ENCODE peak calls at places on chromosomes 1 and 21, in eight cellular contexts. One of them, this sample, is unnamed.

GRCh38 chr1:28737245-28738137 is 751 bp downstream of the YTHDF2 start:
- DNase-seq in endothelial cell of umbilical vein: peak; percentile 76
- DNase-seq in GM12878: no peak
- DNase-seq in HCT116: peak; percentile 27
- DNase-seq in H1: peak; percentile 70
- DNase-seq in K562: peak; percentile 85
- DNase-seq in GM23338: peak; percentile 86
- DNase-seq in HepG2: peak; percentile 44
- DNase-seq in this sample: no peak

GRCh38 chr1:205798577-205798976 is 14.4 kb downstream of the SLC41A1 start:
- DNase-seq in K562: no peak
- DNase-seq in H1: no peak
- DNase-seq in HCT116: no peak
- DNase-seq in GM23338: no peak
- DNase-seq in HepG2: no peak
- DNase-seq in endothelial cell of umbilical vein: no peak
- DNase-seq in GM12878: no peak
- DNase-seq in this sample: no peak

GRCh38 chr1:201310986-201311355 is 27.7 kb downstream of the PKP1 start:
- DNase-seq in GM23338: no peak
- DNase-seq in HCT116: no peak
- DNase-seq in K562: no peak
- DNase-seq in HepG2: no peak
- DNase-seq in H1: no peak
- DNase-seq in GM12878: no peak
- DNase-seq in endothelial cell of umbilical vein: no peak
- DNase-seq in this sample: no peak

GRCh38 chr1:37661401-37661800 is 26.7 kb upstream of the RSPO1 start:
- DNase-seq in endothelial cell of umbilical vein: no peak
- DNase-seq in HepG2: no peak
- DNase-seq in K562: no peak
- DNase-seq in HCT116: no peak
- DNase-seq in GM23338: no peak
- DNase-seq in GM12878: no peak
- DNase-seq in H1: no peak
- DNase-seq in this sample: no peak

GRCh38 chr1:61253059-61253735 is 170.8 kb downstream of the NFIA start:
- DNase-seq in HCT116: no peak
- DNase-seq in K562: peak; percentile 87
- DNase-seq in H1: no peak
- DNase-seq in HepG2: peak; percentile 66
- DNase-seq in endothelial cell of umbilical vein: peak; percentile 41
- DNase-seq in GM12878: no peak
- DNase-seq in GM23338: no peak
- DNase-seq in this sample: no peak

GRCh38 chr1:19643113-19643512 is 998 bp upstream of the NBL1 start:
- DNase-seq in K562: no peak
- DNase-seq in endothelial cell of umbilical vein: no peak
- DNase-seq in HepG2: peak; percentile 41
- DNase-seq in H1: no peak
- DNase-seq in HCT116: peak; percentile 79
- DNase-seq in GM12878: no peak
- DNase-seq in GM23338: no peak
- DNase-seq in this sample: no peak

GRCh38 chr1:236913371-236914037 is 90.7 kb downstream of the MT1HL1 start:
- DNase-seq in HCT116: no peak
- DNase-seq in K562: peak; percentile 94
- DNase-seq in HepG2: no peak
- DNase-seq in GM12878: no peak
- DNase-seq in H1: no peak
- DNase-seq in endothelial cell of umbilical vein: no peak
- DNase-seq in GM23338: no peak
- DNase-seq in this sample: no peak

GRCh38 chr1:107991371-107992066 is 26.5 kb upstream of the VAV3 start:
- DNase-seq in H1: no peak
- DNase-seq in HepG2: no peak
- DNase-seq in HCT116: no peak
- DNase-seq in endothelial cell of umbilical vein: no peak
- DNase-seq in GM23338: no peak
- DNase-seq in K562: no peak
- DNase-seq in GM12878: no peak
- DNase-seq in this sample: no peak

GRCh38 chr1:223707270-223708000 is 4.9 kb upstream of the CAPN2 start:
- DNase-seq in H1: no peak
- DNase-seq in HepG2: peak; percentile 76
- DNase-seq in K562: peak; percentile 65
- DNase-seq in GM23338: peak; percentile 35
- DNase-seq in HCT116: peak; percentile 93
- DNase-seq in GM12878: no peak
- DNase-seq in endothelial cell of umbilical vein: peak; percentile 97
- DNase-seq in this sample: no peak

GRCh38 chr1:66705100-66705499 is 47.2 kb upstream of the DYNLT5 start:
- DNase-seq in HCT116: no peak
- DNase-seq in HepG2: peak; percentile 39
- DNase-seq in K562: no peak
- DNase-seq in GM12878: no peak
- DNase-seq in endothelial cell of umbilical vein: peak; percentile 30
- DNase-seq in GM23338: no peak
- DNase-seq in H1: no peak
- DNase-seq in this sample: peak; percentile 99

GRCh38 chr1:164440222-164440621 is 118.8 kb upstream of the PBX1 start:
- DNase-seq in K562: no peak
- DNase-seq in endothelial cell of umbilical vein: no peak
- DNase-seq in H1: no peak
- DNase-seq in HepG2: no peak
- DNase-seq in GM12878: no peak
- DNase-seq in GM23338: peak; percentile 56
- DNase-seq in HCT116: no peak
- DNase-seq in this sample: no peak

GRCh38 chr1:27686223-27686990 is 14.4 kb upstream of the IFI6 start:
- DNase-seq in GM23338: peak; percentile 33
- DNase-seq in GM12878: no peak
- DNase-seq in H1: no peak
- DNase-seq in HCT116: no peak
- DNase-seq in endothelial cell of umbilical vein: no peak
- DNase-seq in K562: no peak
- DNase-seq in HepG2: no peak
- DNase-seq in this sample: no peak

GRCh38 chr21:46065215-46065992 is 32.5 kb upstream of the COL6A2 start:
- DNase-seq in GM23338: no peak
- DNase-seq in GM12878: no peak
- DNase-seq in endothelial cell of umbilical vein: no peak
- DNase-seq in K562: no peak
- DNase-seq in H1: no peak
- DNase-seq in HCT116: no peak
- DNase-seq in HepG2: no peak
- DNase-seq in this sample: no peak

GRCh38 chr1:6086762-6087401 is 41.2 kb downstream of the KCNAB2 start:
- DNase-seq in GM23338: no peak
- DNase-seq in HCT116: no peak
- DNase-seq in HepG2: no peak
- DNase-seq in endothelial cell of umbilical vein: no peak
- DNase-seq in GM12878: no peak
- DNase-seq in K562: no peak
- DNase-seq in H1: no peak
- DNase-seq in this sample: no peak
- TF ChIP-seq POLR2AphosphoS5 in GM23338: no peak
- TF ChIP-seq POLR2AphosphoS5 in HCT116: no peak
- TF ChIP-seq POLR2AphosphoS5 in HepG2: no peak
- TF ChIP-seq POLR2AphosphoS5 in endothelial cell of umbilical vein: no peak
- TF ChIP-seq POLR2AphosphoS5 in GM12878: no peak
- TF ChIP-seq POLR2AphosphoS5 in K562: no peak
- TF ChIP-seq POLR2AphosphoS5 in H1: no peak
- TF ChIP-seq POLR2AphosphoS5 in this sample: no peak

DNA sequence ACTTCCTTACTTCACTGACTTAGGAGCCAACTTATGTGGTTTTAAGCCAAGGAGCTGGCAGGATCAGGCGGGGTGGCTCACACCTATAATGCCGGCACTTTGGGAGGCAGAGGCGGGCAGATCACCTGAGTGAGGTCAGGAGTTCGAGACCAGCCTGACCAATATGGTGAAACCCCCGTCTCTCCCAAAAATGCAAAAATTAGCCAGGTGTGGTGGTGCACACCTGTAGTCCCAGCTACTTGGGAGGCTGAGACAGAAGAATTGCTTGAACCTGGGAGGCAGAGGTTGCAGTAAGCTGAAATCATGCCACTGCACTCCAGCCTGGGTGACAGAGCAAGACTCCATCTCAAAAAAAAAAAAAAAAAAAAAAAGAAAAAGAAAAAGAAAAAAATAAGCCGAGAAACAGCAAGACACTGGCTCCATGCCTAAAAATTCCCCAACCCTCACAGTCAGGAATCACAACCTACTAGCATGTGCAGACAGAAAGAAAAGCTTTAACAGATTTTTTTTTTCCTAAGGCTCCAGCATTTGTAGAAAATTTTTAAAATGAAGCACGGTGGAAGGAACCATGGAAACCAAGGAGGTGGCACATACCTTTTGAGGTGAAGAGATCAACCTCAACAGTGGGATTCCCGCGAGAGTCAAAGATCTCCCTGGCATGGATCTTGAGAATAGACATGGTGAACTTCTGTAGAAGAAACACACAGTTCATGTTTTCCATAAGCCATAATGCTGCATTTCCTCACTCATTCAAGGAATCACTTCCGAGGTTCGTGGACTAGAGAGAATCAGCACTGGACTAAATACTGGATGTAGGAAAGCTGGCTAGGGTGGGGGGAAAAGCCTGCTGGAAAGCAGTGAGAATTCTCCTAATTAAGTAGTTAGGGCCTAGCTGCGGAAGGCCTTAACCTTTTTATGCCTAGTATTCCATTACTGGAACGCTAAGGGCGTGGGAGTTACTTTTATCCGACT is 4.0 kb downstream of the ENO1 start:
- DNase-seq in K562: no peak
- DNase-seq in HCT116: no peak
- DNase-seq in HepG2: no peak
- DNase-seq in endothelial cell of umbilical vein: no peak
- DNase-seq in GM12878: no peak
- DNase-seq in GM23338: no peak
- DNase-seq in H1: no peak
- DNase-seq in this sample: no peak
- H3K4me3 ChIP-seq in K562: peak overlapping the region; percentile 82
- H3K4me3 ChIP-seq in HCT116: peak overlapping the region; percentile 88
- H3K4me3 ChIP-seq in HepG2: peak overlapping the region; percentile 93
- H3K4me3 ChIP-seq in endothelial cell of umbilical vein: no peak overlapping the region
- H3K4me3 ChIP-seq in GM12878: peak overlapping the region; percentile 89
- H3K4me3 ChIP-seq in GM23338: peak overlapping the region; percentile 96
- H3K4me3 ChIP-seq in H1: peak overlapping the region; percentile 92
- H3K4me3 ChIP-seq in this sample: peak overlapping the region; percentile 95

DNA sequence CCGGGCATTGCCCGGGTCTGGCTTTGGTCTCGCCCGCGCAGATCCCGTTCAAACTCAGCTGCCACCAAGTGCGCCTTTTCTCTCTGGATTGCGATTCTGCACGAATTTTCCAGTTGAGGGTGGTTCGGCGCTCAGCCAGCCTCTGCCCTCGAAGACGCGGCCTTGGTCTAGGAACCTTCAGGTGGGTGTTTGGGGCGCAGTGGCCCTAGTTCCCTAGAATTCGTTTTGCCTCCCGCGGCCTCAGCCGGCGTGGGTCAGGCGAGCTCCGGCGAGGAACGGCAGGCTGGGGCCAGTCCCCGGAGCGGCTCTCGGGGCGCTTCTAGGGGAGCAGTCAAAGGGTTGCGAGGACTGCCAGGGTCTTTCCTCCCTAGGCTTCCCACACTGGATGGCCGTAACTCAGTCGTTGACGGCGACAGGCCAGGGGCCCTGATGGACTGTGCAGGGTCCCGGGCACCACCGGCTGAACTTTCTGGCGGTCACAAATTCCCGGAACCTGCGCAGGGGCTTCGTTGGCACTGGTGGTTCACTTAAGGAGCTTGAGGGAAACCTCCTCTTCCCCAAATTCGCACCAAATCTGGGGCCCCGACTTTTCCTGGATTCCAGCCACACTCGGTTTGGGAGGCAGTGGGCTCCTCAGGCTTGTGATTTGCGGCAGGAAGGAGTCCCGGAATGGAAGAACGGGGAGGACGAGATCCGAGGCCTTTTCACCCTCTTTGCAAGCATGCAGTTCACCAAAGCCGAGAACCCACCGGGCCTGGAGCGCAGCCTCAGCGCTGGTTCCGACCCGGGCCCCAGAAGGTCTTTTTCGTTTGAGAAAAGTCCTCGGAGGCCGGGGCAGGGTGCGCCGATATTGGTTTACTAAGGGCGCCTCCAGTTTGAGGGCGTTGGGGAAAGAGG is 1.2 kb downstream of the DMBX1 start:
- DNase-seq in GM23338: no peak
- DNase-seq in HepG2: no peak
- DNase-seq in endothelial cell of umbilical vein: peak; percentile 11
- DNase-seq in K562: no peak
- DNase-seq in HCT116: no peak
- DNase-seq in H1: peak; percentile 69
- DNase-seq in GM12878: no peak
- DNase-seq in this sample: no peak
- TF ChIP-seq EZH2 in GM23338: peak; percentile 99
- TF ChIP-seq EZH2 in HepG2: peak; percentile 49
- TF ChIP-seq EZH2 in endothelial cell of umbilical vein: peak; percentile 100
- TF ChIP-seq EZH2 in K562: no peak
- TF ChIP-seq EZH2 in HCT116: no peak
- TF ChIP-seq EZH2 in H1: peak; percentile 98
- TF ChIP-seq EZH2 in GM12878: no peak
- TF ChIP-seq EZH2 in this sample: no peak

GRCh38 chr1:32062867-32063230 is 9.9 kb upstream of the TMEM39B start:
- DNase-seq in HCT116: no peak
- DNase-seq in K562: no peak
- DNase-seq in GM23338: no peak
- DNase-seq in GM12878: no peak
- DNase-seq in endothelial cell of umbilical vein: no peak
- DNase-seq in HepG2: no peak
- DNase-seq in H1: no peak
- DNase-seq in this sample: no peak

GRCh38 chr1:32063261-32063681 is 9.5 kb upstream of the TMEM39B start:
- DNase-seq in HCT116: peak; percentile 32
- DNase-seq in GM12878: no peak
- DNase-seq in GM23338: peak; percentile 74
- DNase-seq in endothelial cell of umbilical vein: peak; percentile 78
- DNase-seq in H1: no peak
- DNase-seq in K562: peak; percentile 57
- DNase-seq in HepG2: peak; percentile 37
- DNase-seq in this sample: no peak

GRCh38 chr1:32071758-32072621 is 749 bp upstream of the TMEM39B start:
- DNase-seq in K562: no peak
- DNase-seq in GM23338: peak; percentile 32
- DNase-seq in H1: no peak
- DNase-seq in endothelial cell of umbilical vein: peak; percentile 95
- DNase-seq in HCT116: no peak
- DNase-seq in GM12878: no peak
- DNase-seq in HepG2: peak; percentile 34
- DNase-seq in this sample: no peak

GRCh38 chr1:32068891-32069590 is 3.7 kb upstream of the TMEM39B start:
- DNase-seq in GM23338: peak; percentile 59
- DNase-seq in HCT116: no peak
- DNase-seq in HepG2: no peak
- DNase-seq in K562: no peak
- DNase-seq in endothelial cell of umbilical vein: peak; percentile 13
- DNase-seq in GM12878: no peak
- DNase-seq in H1: no peak
- DNase-seq in this sample: no peak

GRCh38 chr1:32066489-32066873 is 6.3 kb upstream of the TMEM39B start:
- DNase-seq in HepG2: no peak
- DNase-seq in HCT116: peak; percentile 48
- DNase-seq in H1: no peak
- DNase-seq in GM12878: no peak
- DNase-seq in K562: peak; percentile 58
- DNase-seq in endothelial cell of umbilical vein: peak; percentile 97
- DNase-seq in GM23338: no peak
- DNase-seq in this sample: no peak
- TF ChIP-seq POLR2AphosphoS5 in HepG2: no peak
- TF ChIP-seq POLR2AphosphoS5 in HCT116: peak; percentile 10
- TF ChIP-seq POLR2AphosphoS5 in H1: peak; percentile 53
- TF ChIP-seq POLR2AphosphoS5 in GM12878: no peak
- TF ChIP-seq POLR2AphosphoS5 in K562: peak; percentile 59
- TF ChIP-seq POLR2AphosphoS5 in endothelial cell of umbilical vein: peak; percentile 93
- TF ChIP-seq POLR2AphosphoS5 in GM23338: peak; percentile 24
- TF ChIP-seq POLR2AphosphoS5 in this sample: peak; percentile 63